ENCODE peak calls at places on chromosomes 2 and 18, in six cellular contexts. R is vagina; G is HCT116; J is CD4-positive, alpha-beta T cell; L is A673; W is breast epithelium. S is an unnamed sample.

GRCh38 chr2:117738991-117739839 is 75.3 kb upstream of the DDX18 start:
- DNase-seq in R (no peak), G (no peak), J (no peak), L (no peak), W (no peak), S (no peak)

GRCh38 chr2:216922170-216922780 is 62.4 kb upstream of the TNP1 start:
- DNase-seq in R (no peak), G (no peak), J (no peak), L (no peak), W (no peak), S (no peak)

GRCh38 chr2:8489751-8490150 is 192.1 kb upstream of the ID2 start:
- DNase-seq in R (no peak), G (no peak), J (no peak), L (no peak), W (no peak), S (no peak)

GRCh38 chr18:29434650-29435049 is 1257.7 kb upstream of the CDH2 start:
- DNase-seq in R (no peak), G (no peak), J (no peak), L (peak; percentile 15), W (no peak), S (no peak)

GRCh38 chr18:75654928-75655745 is 227.6 kb upstream of the SMIM21 start:
- DNase-seq in R (no peak), G (no peak), J (no peak), L (peak; percentile 36), W (no peak), S (no peak)

GRCh38 chr18:59663096-59663495 is 34.1 kb downstream of the CCBE1 start:
- DNase-seq in R (no peak), G (no peak), J (no peak), L (no peak), W (no peak), S (no peak)

GRCh38 chr2:107747964-107748583 is 78.6 kb upstream of the RGPD4 start:
- DNase-seq in R (no peak), G (no peak), J (no peak), L (no peak), W (no peak), S (no peak)

GRCh38 chr2:79887747-79888374 is 375.0 kb downstream of the CTNNA2 start:
- DNase-seq in R (no peak), G (peak; percentile 31), J (no peak), L (peak; percentile 73), W (no peak), S (peak; percentile 68)

GRCh38 chr2:145592362-145592761 is 1072.4 kb upstream of the ZEB2 start:
- DNase-seq in R (no peak), G (no peak), J (no peak), L (no peak), W (no peak), S (peak; percentile 21)

GRCh38 chr2:195657634-195658540 is 861 bp downstream of the SLC39A10 start:
- DNase-seq in R (peak; percentile 92), G (no peak), J (peak; percentile 40), L (peak; percentile 81), W (peak; percentile 63), S (peak; percentile 86)

GRCh38 chr2:77512521-77512920 is 9.7 kb downstream of the LRRTM4 start:
- DNase-seq in R (no peak), G (no peak), J (no peak), L (peak; percentile 73), W (no peak), S (no peak)

GRCh38 chr2:61218817-61219170 is 56.8 kb downstream of the C2orf74 start:
- DNase-seq in R (no peak), G (no peak), J (no peak), L (no peak), W (no peak), S (no peak)

GRCh38 chr2:83017366-83018090 is 1441.6 kb downstream of the SUCLG1 start:
- DNase-seq in R (no peak), G (no peak), J (no peak), L (no peak), W (no peak), S (no peak)
- H3K9me3 ChIP-seq in R (no peaks in the 10 kb centered on the region), G (no peaks in the 10 kb centered on the region), J (no peaks in the 10 kb centered on the region), L (peaks cover 24% of the 10 kb centered on the region), W (no peaks in the 10 kb centered on the region), S (no peaks in the 10 kb centered on the region)

DNA sequence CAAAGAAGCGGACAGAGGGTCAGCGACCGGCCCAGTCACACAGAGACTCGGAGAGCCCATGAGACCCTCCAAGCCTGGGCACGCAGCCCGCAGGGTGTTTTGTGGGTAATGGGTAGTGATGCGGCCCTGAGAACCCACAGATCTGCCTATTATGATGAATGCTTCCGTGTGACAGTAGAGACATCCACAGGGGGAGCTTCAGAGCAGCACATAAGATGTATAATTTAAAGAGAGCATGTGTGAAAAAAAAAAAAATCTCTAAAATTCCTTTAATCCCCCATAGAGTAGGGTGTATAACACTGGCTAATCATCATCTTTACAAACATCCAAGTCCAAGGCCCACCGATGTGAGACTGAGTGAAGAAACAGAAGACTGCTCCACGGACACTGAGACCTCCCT is 34.6 kb downstream of the BIN1 start:
- DNase-seq in R (no peak), G (no peak), J (no peak), L (no peak), W (no peak), S (no peak)
- TF ChIP-seq CTCF in R (no peak), G (peak; percentile 8), J (no peak), L (no peak), W (no peak), S (peak; percentile 13)

DNA sequence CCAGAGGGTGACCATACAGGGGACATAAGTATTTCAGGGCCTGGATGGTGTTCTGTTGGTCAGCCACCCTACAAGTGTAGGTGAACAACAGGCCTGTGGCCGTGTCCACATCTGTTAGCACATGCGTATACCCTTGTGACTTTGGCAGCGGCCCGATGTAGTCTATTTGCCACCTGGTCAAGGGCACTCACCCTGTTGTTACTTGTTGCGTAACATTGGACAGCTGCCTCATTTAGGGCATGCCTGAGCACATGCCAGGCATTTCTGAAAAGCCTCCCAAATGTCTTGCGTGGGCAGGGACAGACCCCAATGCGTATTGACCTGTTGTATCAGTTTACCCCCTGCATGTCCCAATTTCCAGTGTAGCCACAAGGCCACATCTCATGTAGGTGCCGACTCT is 235.0 kb downstream of the MBD5 start:
- DNase-seq in R (no peak), G (no peak), J (no peak), L (no peak), W (no peak), S (no peak)
- H3K9me3 ChIP-seq in R (no peaks in the 10 kb centered on the region), G (peaks cover 12% of the 10 kb centered on the region), J (peaks cover 29% of the 10 kb centered on the region), L (peaks cover 9% of the 10 kb centered on the region), W (peaks cover 36% of the 10 kb centered on the region), S (no peaks in the 10 kb centered on the region)

DNA sequence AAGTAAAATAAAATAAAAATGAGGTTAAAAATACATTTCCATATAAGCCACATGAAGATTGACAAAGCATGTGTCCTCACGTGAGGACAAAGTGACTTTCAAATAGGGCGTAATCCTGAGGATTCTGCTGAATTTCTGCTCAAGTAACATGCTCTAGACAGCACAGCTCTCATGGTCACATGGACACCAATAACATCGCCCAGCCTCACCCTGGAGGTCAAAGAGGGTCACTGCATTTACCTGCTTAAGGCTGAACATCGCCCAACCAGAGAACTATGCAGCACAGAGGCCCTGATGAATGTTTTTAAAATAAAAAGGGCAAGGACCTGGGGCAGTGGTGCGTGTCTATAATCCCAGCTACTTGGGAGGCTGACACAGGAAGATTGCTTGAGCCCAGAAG is 30.2 kb downstream of the TGFBRAP1 start:
- DNase-seq in R (no peak), G (no peak), J (no peak), L (no peak), W (no peak), S (no peak)
- TF ChIP-seq CTCF in R (no peak), G (peak; percentile 13), J (no peak), L (no peak), W (no peak), S (no peak)

GRCh38 chr18:35241523-35241804 is 630 bp downstream of the ZNF397 start:
- DNase-seq in R (no peak), G (no peak), J (no peak), L (peak; percentile 18), W (no peak), S (no peak)

GRCh38 chr18:35240664-35241522 is at the start of gene ZNF397:
- DNase-seq in R (peak; percentile 98), G (peak; percentile 87), J (peak; percentile 90), L (peak; percentile 97), W (peak; percentile 98), S (peak; percentile 99)

GRCh38 chr18:35244671-35245070 is 3.8 kb downstream of the ZNF397 start:
- DNase-seq in R (no peak), G (no peak), J (no peak), L (no peak), W (no peak), S (no peak)

GRCh38 chr18:35239314-35239713 is 1.5 kb upstream of the ZNF397 start:
- DNase-seq in R (no peak), G (no peak), J (no peak), L (peak; percentile 7), W (no peak), S (no peak)

DNA sequence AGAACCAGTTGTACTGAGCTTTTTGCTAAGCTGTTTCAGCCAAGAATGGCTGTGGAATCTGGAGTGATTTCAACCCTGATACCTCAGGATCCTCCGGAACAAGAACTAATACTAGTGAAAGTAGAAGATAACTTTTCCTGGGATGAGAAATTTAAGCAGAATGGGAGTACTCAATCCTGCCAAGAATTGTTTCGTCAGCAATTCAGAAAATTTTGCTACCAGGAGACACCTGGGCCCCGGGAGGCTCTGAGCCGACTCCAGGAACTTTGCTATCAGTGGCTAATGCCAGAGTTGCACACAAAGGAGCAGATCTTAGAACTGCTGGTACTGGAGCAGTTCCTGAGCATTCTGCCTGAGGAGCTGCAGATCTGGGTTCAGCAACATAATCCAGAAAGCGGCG is 1.6 kb downstream of the ZNF397 start:
- DNase-seq in R (no peak), G (no peak), J (no peak), L (no peak), W (no peak), S (peak; percentile 31)
- H3K9me3 ChIP-seq in R (no peaks in the 10 kb centered on the region), G (peaks cover 14% of the 10 kb centered on the region), J (no peaks in the 10 kb centered on the region), L (peaks cover 44% of the 10 kb centered on the region), W (no peaks in the 10 kb centered on the region), S (no peaks in the 10 kb centered on the region)

GRCh38 chr18:48345596-48345995 is 63.6 kb downstream of the ZBTB7C start:
- DNase-seq in R (no peak), G (peak; percentile 12), J (no peak), L (no peak), W (no peak), S (no peak)
- TF ChIP-seq CTCF in R (no peak), G (peak; percentile 49), J (no peak), L (peak; percentile 43), W (no peak), S (peak; percentile 48)

DNA sequence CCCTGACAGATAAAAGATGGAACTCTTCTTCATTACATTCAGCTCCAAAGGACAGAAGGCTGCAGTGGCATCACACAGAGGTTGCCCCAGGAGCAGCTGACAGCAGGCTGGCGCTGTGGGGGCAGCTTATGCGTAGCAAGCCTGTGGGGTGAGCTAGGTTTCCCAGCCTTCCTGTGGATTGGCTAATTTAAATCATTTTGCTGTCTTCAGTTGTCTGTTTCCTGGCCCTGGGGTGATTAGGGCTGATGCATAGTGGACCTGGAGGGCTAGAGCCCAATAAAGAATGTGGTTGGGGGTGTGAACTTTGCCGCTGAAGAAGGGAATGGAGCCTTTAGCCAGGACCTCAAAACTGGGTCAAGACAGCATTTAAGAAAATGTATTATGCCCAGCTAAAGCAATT is 1038.0 kb downstream of the SOCS6 start:
- DNase-seq in R (no peak), G (no peak), J (no peak), L (no peak), W (no peak), S (no peak)
- H3K9me3 ChIP-seq in R (no peaks in the 10 kb centered on the region), G (peaks cover 3% of the 10 kb centered on the region), J (no peaks in the 10 kb centered on the region), L (no peaks in the 10 kb centered on the region), W (no peaks in the 10 kb centered on the region), S (no peaks in the 10 kb centered on the region)